ENCODE peak calls at places on chromosomes 1 and 21, in six cellular contexts. I is IMR-90, F is BJ, U is pancreas, Z is HCT116, P is hepatocyte. R is an unnamed sample. For H3K36me3, the result is how much of the 10 kb centered on the place peaks cover.

GRCh38 chr1:84861516-84861915 is 31.5 kb downstream of the LPAR3 start:
- DNase-seq in I (no peak), F (no peak), U (no peak), Z (no peak), P (no peak), R (no peak)

GRCh38 chr1:237811633-237812032 is 79.1 kb downstream of the ZP4 start:
- DNase-seq in I (no peak), F (no peak), U (no peak), Z (no peak), P (no peak), R (no peak)

GRCh38 chr21:37636152-37636860 is 269.7 kb downstream of the DYRK1A start:
- DNase-seq in I (peak), F (peak), U (no peak), Z (no peak), P (peak), R (peak)

GRCh38 chr1:18384477-18384876 is 96.3 kb upstream of the KLHDC7A start:
- DNase-seq in I (no peak), F (no peak), U (no peak), Z (no peak), P (peak), R (no peak)

GRCh38 chr1:39574646-39575045 is 1.9 kb downstream of the PABPC4 start:
- DNase-seq in I (peak), F (no peak), U (no peak), Z (no peak), P (peak), R (no peak)

GRCh38 chr1:182185822-182186756 is 124.6 kb upstream of the ZNF648 start:
- DNase-seq in I (peak), F (peak), U (no peak), Z (peak), P (peak), R (peak)

GRCh38 chr1:43256675-43257570 is 12.9 kb upstream of the TMEM125 start:
- DNase-seq in I (no peak), F (no peak), U (peak), Z (no peak), P (no peak), R (no peak)

GRCh38 chr1:24966121-24966723 is 36.1 kb upstream of the RUNX3 start:
- DNase-seq in I (no peak), F (no peak), U (no peak), Z (no peak), P (no peak), R (no peak)

DNA sequence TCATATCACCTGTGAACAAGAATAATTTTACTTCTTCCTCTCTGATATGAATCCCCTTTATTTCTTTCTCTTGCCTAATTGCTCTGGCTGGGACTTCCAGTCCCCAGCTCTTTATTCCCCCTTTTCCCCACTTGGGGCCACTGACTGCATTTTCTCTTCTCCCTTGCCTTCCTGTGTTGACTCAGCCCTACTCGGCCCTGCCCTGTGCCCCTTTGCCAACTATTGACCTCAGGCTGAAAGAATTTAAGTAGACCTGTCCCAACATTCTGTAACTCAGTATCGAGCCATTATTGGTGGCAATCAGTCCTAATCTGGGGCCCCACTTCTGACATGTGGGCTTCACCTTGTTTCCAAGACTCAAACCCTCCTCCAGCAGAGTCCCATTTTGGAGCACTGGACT is 60.6 kb upstream of the STUM start:
- DNase-seq in I (no peak), F (no peak), U (peak), Z (no peak), P (no peak), R (no peak)
- TF ChIP-seq CTCF in I (no peak), F (no peak), U (no peak), Z (no peak), P (no peak), R (no peak)

DNA sequence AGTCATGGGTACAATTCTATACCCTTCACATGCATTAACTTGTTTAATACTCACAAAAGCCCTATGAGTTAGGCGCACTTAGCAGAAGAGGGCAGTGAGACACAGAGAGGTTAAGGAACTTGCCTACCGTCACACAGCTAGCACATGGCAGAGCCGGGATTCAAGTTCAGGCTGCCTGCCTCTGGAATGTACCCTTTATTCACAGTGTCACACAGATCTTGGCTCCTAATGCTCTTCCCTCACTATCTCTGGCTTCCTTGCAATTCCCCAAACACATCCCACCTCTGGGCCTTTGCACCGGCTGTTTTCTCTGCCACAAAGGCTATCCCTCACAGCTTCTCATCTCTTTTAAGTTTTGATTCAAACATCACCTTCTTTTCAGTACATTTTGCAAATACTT is 25.1 kb downstream of the COL16A1 start:
- DNase-seq in I (no peak), F (no peak), U (no peak), Z (no peak), P (no peak), R (no peak)
- H3K36me3 ChIP-seq in I (half or more), F (under half), U (under half), Z (under half), P (under half), R (under half)

DNA sequence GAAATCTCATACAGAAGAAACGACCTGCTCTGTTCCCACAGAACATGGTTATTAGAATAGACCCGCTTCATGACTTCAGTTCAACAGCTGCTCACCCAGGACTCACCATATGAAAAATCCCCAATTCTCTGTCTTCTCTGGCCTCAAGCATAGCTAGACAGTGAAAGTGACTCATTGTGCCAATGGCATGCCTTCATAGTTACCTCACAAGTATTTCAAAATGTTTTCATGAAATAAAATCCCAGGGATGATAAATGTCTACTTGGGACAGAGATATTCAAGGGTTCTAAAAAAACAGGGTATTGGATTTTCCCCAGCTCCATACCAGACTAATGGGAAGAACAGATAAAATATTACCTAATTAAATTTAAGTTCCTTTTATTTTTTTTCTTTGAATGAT is 82.3 kb downstream of the NOTCH2 start:
- DNase-seq in I (peak), F (peak), U (no peak), Z (no peak), P (peak), R (peak)
- H3K4me3 ChIP-seq in I (no peak), F (no peak), U (no peak), Z (no peak), P (no peak), R (no peak)

DNA sequence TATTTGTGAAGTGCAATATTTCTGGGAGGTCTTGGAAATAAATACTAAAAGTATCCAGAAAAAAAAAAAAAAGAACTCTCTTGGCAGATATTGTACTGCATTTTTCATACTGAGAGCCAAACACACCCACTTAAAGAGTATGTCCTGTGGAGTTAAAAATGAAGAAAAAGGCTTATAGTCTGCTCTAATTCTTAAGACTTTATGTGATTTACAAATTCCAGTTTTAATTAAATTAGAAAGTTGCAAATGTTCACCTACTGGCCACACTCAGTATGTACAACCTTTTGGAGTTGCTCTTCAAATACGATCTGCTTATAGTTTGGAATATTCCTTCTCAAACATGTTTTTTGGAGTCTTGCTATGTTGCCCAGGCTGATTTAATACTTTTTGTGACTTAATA is 107.6 kb downstream of the LEPR start:
- DNase-seq in I (no peak), F (no peak), U (no peak), Z (no peak), P (no peak), R (no peak)
- TF ChIP-seq CTCF in I (peak), F (peak), U (no peak), Z (no peak), P (peak), R (no peak)

DNA sequence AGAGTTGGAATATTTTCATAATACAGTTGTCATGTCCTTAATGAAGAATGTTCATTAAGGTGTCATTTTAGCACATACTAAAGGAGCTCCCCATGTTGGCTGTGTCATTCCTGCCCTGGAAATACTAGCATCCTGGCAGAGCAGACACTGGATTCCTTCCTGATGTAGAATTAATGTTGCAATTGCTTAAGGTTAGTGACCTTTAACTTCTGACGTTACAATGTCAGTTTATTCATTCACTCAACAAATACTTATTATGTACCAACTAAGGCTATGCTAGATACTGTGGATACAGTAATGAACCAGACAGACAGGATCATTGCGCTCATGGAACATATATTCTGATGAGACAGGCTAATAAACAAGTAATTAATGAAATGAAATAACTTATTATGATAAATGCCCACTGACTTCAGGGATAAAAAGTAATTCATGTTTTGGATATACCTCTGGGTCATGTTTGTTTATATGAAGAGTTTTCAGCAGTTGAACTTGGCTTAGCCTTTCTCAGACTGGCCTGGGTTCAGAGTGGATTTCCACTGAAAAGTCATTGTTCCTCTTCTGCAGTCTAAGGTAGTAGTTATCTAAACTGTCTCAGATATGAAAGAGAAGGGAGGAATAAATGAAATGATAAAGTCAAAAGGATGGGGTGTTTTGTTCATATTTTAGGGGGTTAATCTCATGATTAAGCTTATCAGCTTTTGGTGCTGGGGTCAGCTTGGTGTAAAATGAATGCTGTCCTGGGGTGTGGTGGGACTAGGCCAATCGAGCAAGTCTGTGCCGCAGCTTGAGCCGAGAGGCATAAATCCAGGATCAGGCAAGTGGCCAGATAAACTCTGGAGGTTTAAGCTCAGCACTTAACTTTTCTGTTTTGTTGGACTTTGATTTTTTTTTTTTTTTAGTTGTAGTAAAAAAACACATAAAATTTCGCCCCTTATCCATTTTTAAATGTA is 43.3 kb upstream of the KCNQ4 start:
- DNase-seq in I (no peak), F (no peak), U (no peak), Z (no peak), P (no peak), R (no peak)
- H3K36me3 ChIP-seq in I (under half), F (under half), U (under half), Z (under half), P (under half), R (under half)

GRCh38 chr1:228276361-228276831 is 68.6 kb downstream of the OBSCN start:
- DNase-seq in I (no peak), F (no peak), U (no peak), Z (no peak), P (no peak), R (no peak)

GRCh38 chr1:228277491-228278431 is 69.9 kb downstream of the OBSCN start:
- DNase-seq in I (no peak), F (no peak), U (no peak), Z (no peak), P (no peak), R (no peak)

GRCh38 chr1:228275435-228276342 is 67.8 kb downstream of the OBSCN start:
- DNase-seq in I (peak), F (peak), U (peak), Z (peak), P (peak), R (peak)

GRCh38 chr1:228278432-228278941 is 70.6 kb downstream of the OBSCN start:
- DNase-seq in I (no peak), F (no peak), U (no peak), Z (no peak), P (no peak), R (no peak)

DNA sequence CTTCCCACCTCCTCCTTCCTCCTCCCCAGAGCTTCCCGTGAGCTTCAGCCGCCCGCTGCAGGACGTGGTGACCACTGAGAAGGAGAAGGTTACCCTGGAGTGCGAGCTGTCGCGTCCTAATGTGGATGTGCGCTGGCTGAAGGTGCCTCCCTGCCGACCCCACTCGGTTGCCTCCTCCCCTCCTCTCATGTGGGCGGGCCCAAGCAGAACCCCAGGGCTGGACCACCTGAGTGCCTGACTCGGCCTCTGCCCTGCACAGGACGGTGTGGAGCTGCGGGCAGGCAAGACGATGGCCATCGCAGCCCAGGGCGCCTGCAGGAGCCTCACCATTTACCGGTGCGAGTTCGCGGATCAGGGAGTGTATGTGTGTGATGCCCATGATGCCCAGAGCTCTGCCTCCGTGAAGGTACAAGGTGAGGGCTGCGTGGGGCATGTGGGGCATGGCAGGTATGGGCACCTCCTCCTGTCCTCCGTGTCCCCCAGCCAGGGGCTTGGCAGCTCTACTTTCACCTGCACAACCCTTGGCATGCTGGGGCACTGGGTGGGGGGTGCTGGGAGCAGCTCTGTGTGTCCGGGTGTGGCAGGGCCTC is 69.2 kb downstream of the OBSCN start:
- DNase-seq in I (no peak), F (no peak), U (no peak), Z (no peak), P (no peak), R (no peak)
- H3K4me3 ChIP-seq in I (no peak), F (no peak), U (no peak), Z (no peak), P (no peak), R (no peak)

DNA sequence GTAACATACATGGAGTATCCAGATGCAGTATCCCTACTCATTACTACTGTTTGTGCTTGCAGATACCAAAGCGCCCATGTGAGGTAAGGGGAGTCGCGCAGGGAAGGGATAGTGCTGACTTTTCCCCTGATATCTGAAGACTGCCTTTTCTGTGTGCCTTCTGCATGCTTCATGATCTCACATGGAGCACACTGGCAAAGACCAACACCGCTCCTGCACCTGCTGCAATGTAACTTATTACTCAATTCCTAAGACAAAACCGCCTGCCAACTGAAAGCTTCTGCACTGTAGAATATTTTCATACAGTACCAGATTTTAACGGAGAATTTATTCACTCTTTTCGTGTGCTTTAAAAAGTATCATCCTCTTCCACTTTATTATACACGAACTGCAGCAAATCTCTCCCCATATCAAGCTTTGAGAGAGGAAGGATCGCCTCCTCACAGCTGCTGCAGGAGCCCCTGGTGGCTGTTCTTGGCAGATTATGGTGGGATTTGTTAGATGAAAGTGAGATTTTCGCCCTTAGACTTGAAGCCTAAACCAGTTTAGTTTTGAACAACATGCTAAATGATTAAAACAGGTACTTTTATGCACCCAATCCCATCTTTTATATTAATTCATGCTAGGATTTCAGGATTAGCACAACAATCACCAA is 99.1 kb downstream of the PTPN14 start:
- DNase-seq in I (no peak), F (no peak), U (no peak), Z (no peak), P (no peak), R (no peak)
- TF ChIP-seq CTCF in I (no peak), F (no peak), U (no peak), Z (peak), P (no peak), R (no peak)

GRCh38 chr1:160207118-160207650 is 2.0 kb downstream of the PEA15 start:
- DNase-seq in I (no peak), F (no peak), U (no peak), Z (no peak), P (no peak), R (no peak)
- H3K36me3 ChIP-seq in I (under half), F (under half), U (under half), Z (under half), P (under half), R (under half)